ENCODE peak calls at places on chromosomes 7 and 10, in nine cellular contexts. B is prostate gland, A is GM12891, G is thyroid gland, Q is adrenal gland, K is body of pancreas, H is endothelial cell of umbilical vein, Z is HepG2, U is spleen. L is an unnamed sample.
A peak's percentile ranks its signal among the peaks of the same experiment; 100 is the strongest.

GRCh38 chr7:157779206-157779605 is 442.4 kb downstream of the DNAJB6 start:
- DNase-seq in Q (no peak), A (no peak), H (no peak), K (no peak), Z (no peak), U (no peak), B (no peak), G (no peak), L (no peak)

GRCh38 chr7:90178592-90179279 is 24.5 kb downstream of the STEAP1 start:
- DNase-seq in H (peak; percentile 85), B (no peak), U (no peak), Z (peak; percentile 41), K (no peak), G (no peak), A (no peak), Q (no peak), L (peak; percentile 67)

GRCh38 chr7:112866424-112866823 is 76.2 kb upstream of the TMEM168 start:
- DNase-seq in A (peak; percentile 7), H (no peak), U (no peak), G (no peak), Q (no peak), B (no peak), Z (no peak), K (no peak), L (no peak)

GRCh38 chr7:151827620-151828019 is 49.3 kb downstream of the PRKAG2 start:
- DNase-seq in G (no peak), Q (no peak), K (no peak), A (no peak), B (no peak), U (no peak), H (no peak), Z (no peak), L (no peak)

GRCh38 chr7:81638216-81638615 is 131.6 kb downstream of the HGF start:
- DNase-seq in G (no peak), H (peak; percentile 24), Q (no peak), U (no peak), Z (peak; percentile 29), K (no peak), A (no peak), B (no peak), L (peak; percentile 87)

GRCh38 chr10:102795453-102796406 is 41.5 kb downstream of the CYP17A1 start:
- DNase-seq in H (no peak), G (no peak), K (no peak), Q (no peak), A (no peak), B (no peak), U (no peak), Z (no peak), L (no peak)

GRCh38 chr7:108403597-108404217 is 52.5 kb downstream of the NRCAM start:
- DNase-seq in K (no peak), B (no peak), Z (no peak), U (no peak), H (no peak), A (no peak), G (no peak), Q (no peak), L (no peak)

GRCh38 chr7:84144480-84144879 is 50.1 kb downstream of the SEMA3A start:
- DNase-seq in Q (no peak), A (no peak), B (no peak), K (no peak), Z (no peak), H (peak; percentile 30), U (no peak), G (no peak), L (peak; percentile 28)

GRCh38 chr10:71070741-71071140 is 141.6 kb upstream of the UNC5B start:
- DNase-seq in G (no peak), Z (no peak), U (no peak), H (no peak), B (no peak), A (no peak), Q (no peak), K (no peak), L (no peak)

GRCh38 chr7:90383879-90384278 is 19.4 kb upstream of the CLDN12 start:
- DNase-seq in K (no peak), A (no peak), Q (no peak), Z (no peak), G (no peak), U (no peak), B (no peak), H (peak; percentile 71), L (peak; percentile 79)

GRCh38 chr7:27143022-27143949 is at the start of gene HOXA5:
- DNase-seq in A (no peak), Z (peak; percentile 90), K (no peak), G (no peak), Q (peak; percentile 93), B (peak; percentile 80), U (peak; percentile 90), H (peak; percentile 97), L (peak; percentile 100)
- TF ChIP-seq POLR2A in A (no peak), Z (peak; percentile 28), K (peak; percentile 42), G (peak; percentile 51), Q (peak; percentile 72), B (peak; percentile 66), U (no peak), H (peak; percentile 86), L (peak; percentile 89)

DNA sequence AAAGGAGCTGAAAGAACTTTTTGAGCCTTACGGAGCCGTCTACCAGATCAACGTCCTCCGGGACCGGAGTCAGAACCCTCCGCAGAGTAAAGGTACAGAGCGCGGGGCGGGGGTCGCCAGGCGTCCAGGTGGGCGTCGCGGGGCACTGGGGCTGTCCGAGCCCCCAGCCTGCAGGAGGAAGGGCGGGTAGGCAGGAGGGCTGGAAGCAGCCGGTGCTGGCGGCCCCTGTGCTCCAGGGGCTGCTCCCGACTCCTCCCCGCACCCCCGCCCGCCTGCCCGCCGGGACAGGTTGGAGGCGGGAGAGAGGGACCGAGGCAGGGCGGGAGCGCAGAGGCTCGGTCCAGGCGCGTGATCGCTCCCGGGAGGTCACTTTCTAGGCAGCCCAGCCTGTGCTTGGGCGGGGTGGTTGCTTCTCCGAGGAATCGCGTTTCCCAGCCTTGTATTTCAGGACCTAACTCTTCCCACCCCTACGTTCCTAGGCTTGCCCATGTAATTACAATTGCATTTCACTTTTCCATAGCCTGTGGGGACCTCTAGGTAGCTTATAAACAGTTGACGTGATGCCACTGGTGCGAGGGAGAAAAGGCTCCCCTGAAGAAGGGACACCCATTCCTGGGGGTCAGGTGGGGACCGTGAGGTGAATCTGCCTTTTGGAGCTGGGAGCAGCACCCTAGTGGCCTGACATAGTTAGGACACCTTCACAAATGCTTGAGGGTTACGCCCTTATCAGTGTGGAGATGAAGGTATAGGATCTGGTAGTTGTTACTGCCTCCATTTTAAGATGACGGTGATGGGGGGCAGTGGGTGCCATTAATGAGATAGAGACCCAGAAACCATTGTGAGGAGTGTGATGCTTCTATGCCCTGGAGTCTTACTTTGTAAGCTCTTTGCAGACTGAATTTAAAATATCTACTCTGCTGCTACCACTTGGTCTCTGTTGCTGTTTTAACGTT is 148.2 kb downstream of the CELF2 start:
- DNase-seq in Q (no peak), U (peak; percentile 90), B (peak; percentile 28), Z (no peak), G (peak; percentile 70), K (no peak), H (peak; percentile 33), A (peak; percentile 54), L (no peak)
- TF ChIP-seq POLR2A in Q (no peak), U (no peak), B (no peak), Z (no peak), G (no peak), K (peak; percentile 9), H (no peak), A (peak; percentile 25), L (no peak)

GRCh38 chr7:129948877-129949291 is 3.9 kb downstream of the UBE2H start:
- DNase-seq in A (peak; percentile 59), U (peak; percentile 96), G (peak; percentile 94), Z (peak; percentile 97), B (peak; percentile 94), H (peak; percentile 98), Q (peak; percentile 93), K (peak; percentile 87), L (peak; percentile 96)

GRCh38 chr7:129952164-129952652 is 552 bp downstream of the UBE2H start:
- DNase-seq in Z (no peak), H (peak; percentile 45), B (peak; percentile 29), A (no peak), Q (peak; percentile 61), U (no peak), K (peak; percentile 55), G (peak; percentile 71), L (no peak)

GRCh38 chr7:129951076-129952011 is 1.4 kb downstream of the UBE2H start:
- DNase-seq in H (peak; percentile 52), B (peak; percentile 25), A (no peak), G (peak; percentile 73), U (no peak), Q (peak; percentile 56), K (peak; percentile 36), Z (no peak), L (no peak)

GRCh38 chr7:129949292-129950133 is 3.2 kb downstream of the UBE2H start:
- DNase-seq in U (no peak), G (peak; percentile 38), H (peak; percentile 82), K (no peak), B (peak; percentile 25), Z (peak; percentile 81), Q (peak; percentile 46), A (no peak), L (peak; percentile 85)

DNA sequence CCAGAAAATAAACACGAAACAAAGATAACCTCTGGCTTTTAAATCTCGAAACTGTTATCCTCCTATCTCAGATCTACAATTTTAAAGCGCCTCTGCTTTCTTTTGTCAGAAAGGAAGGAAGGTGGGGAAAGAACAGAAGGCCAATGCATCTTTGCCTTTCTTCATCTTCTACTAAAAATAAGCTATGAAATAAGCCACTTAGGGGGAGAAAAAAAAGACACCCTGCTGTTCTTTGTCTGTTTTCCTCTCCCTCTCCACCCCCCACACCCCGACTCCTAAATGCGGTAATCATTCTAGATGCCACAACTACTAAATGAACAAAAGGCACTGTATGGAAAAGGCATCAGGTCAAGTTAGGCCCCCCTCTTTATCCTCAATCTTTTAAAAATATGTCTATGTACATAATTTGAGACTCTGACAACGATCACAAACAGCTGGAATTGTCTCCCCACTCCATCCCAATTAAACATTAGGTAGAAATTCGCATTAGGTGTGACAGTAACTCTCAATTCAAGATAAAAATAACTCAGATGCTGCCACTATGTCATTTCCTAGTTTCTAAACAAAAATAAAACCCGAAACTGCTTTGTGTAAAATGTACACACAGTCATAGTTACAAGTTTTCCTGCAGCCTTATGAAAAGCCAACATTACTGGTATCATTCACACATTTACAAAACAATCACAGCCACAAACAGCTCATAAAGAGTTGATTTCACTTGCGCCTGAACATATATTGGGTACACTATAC is 2.4 kb downstream of the UBE2H start:
- DNase-seq in U (no peak), H (peak; percentile 52), A (no peak), K (no peak), B (no peak), Q (peak; percentile 22), Z (no peak), G (no peak), L (no peak)
- TF ChIP-seq POLR2A in U (no peak), H (no peak), A (peak; percentile 76), K (peak; percentile 12), B (no peak), Q (no peak), Z (no peak), G (no peak), L (no peak)

DNA sequence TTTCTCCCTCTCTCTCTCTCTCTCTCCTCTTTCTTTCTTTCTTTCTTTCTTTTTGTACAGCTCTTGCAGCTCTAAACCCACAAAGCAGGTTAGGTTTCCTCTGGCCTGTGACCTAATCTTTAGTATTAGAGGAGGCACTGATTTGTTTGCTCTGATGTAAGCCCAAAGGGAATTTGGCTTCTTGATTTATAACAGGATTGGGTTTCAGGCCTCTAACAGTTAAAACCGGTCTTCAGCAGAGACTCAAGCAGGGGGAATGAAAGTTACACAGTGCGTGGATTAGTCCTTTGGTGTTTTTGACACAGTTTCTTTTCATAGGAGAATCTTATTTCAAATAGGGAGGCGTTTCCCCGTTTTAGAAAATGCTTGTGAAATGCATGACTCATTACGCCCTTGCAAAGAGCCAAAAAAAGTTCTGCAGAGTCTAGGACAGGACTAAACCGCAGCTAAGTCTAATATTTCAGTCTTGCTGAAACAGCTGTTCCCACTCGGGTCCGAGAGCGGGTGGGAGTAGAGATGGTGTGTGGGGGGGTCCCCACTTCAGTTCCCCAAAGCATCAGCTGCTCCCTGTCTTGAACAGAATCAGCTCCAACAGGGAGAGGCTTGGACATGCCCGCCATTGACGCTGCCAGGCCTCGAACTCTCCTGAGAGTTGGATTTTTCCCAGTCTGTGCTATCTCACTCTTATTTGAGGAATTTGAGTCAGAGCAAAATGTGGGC is 296.5 kb upstream of the PITRM1 start:
- DNase-seq in Z (no peak), U (no peak), Q (peak; percentile 49), H (peak; percentile 75), B (peak; percentile 63), K (no peak), G (no peak), A (no peak), L (peak; percentile 96)
- TF ChIP-seq POLR2A in Z (no peak), U (no peak), Q (no peak), H (no peak), B (no peak), K (no peak), G (no peak), A (no peak), L (peak; percentile 44)

L was measured in IMR-90.